ENCODE peak calls at places on chromosomes 11 and 22, in six cellular contexts. R is neural progenitor cell, V is fibroblast of lung, I is right lobe of liver, U is psoas muscle, T is PC-3. P is an unnamed sample. For H3K36me3, the result is how much of the 10 kb centered on the place peaks cover.

GRCh38 chr22:46735747-46736608 is 2.1 kb downstream of the CERK start:
- DNase-seq in R (peak), V (no peak), I (no peak), U (peak), T (no peak), P (no peak)

GRCh38 chr11:120112174-120112796 is 25.6 kb downstream of the TRIM29 start:
- DNase-seq in R (no peak), V (no peak), I (no peak), U (no peak), T (no peak), P (no peak)

GRCh38 chr11:86718999-86719398 is 46.6 kb upstream of the ME3 start:
- DNase-seq in R (no peak), V (no peak), I (no peak), U (no peak), T (no peak), P (no peak)

GRCh38 chr11:12598330-12599256 is 75.6 kb upstream of the TEAD1 start:
- DNase-seq in R (no peak), V (peak), I (no peak), U (no peak), T (no peak), P (no peak)

GRCh38 chr22:41458161-41458728 is 10.2 kb downstream of the PHF5A start:
- DNase-seq in R (no peak), V (no peak), I (no peak), U (no peak), T (no peak), P (no peak)

GRCh38 chr11:57439786-57440185 is 12.9 kb upstream of the SLC43A3 start:
- DNase-seq in R (no peak), V (no peak), I (no peak), U (no peak), T (no peak), P (no peak)

GRCh38 chr22:25409240-25409639 is 155.2 kb upstream of the GRK3 start:
- DNase-seq in R (no peak), V (no peak), I (no peak), U (no peak), T (no peak), P (peak)

GRCh38 chr11:46520971-46521745 is 72.7 kb downstream of the AMBRA1 start:
- DNase-seq in R (no peak), V (peak), I (no peak), U (no peak), T (peak), P (no peak)

GRCh38 chr11:7165911-7166310 is 77.1 kb downstream of the RBMXL2 start:
- DNase-seq in R (peak), V (no peak), I (no peak), U (no peak), T (no peak), P (no peak)

GRCh38 chr22:44672632-44673031 is 29.4 kb upstream of the PRR5 start:
- DNase-seq in R (no peak), V (no peak), I (no peak), U (no peak), T (no peak), P (no peak)

GRCh38 chr22:23398701-23399366 is 181.3 kb downstream of the IGLL1 start:
- DNase-seq in R (no peak), V (no peak), I (no peak), U (no peak), T (no peak), P (no peak)

GRCh38 chr11:9568854-9569587 is 4.4 kb upstream of the WEE1 start:
- DNase-seq in R (peak), V (peak), I (peak), U (peak), T (peak), P (peak)

GRCh38 chr11:11022126-11022730 is 164.4 kb upstream of the ZBED5 start:
- DNase-seq in R (no peak), V (peak), I (no peak), U (no peak), T (peak), P (peak)

GRCh38 chr11:1220941-1221721 is 1.7 kb upstream of the MUC5B start:
- DNase-seq in R (no peak), V (no peak), I (peak), U (peak), T (no peak), P (peak)

GRCh38 chr22:18970180-18970947 is 34.3 kb upstream of the PRODH start:
- DNase-seq in R (peak), V (no peak), I (peak), U (no peak), T (no peak), P (no peak)
- TF ChIP-seq CTCF in R (peak), V (no peak), I (no peak), U (no peak), T (no peak), P (no peak)

DNA sequence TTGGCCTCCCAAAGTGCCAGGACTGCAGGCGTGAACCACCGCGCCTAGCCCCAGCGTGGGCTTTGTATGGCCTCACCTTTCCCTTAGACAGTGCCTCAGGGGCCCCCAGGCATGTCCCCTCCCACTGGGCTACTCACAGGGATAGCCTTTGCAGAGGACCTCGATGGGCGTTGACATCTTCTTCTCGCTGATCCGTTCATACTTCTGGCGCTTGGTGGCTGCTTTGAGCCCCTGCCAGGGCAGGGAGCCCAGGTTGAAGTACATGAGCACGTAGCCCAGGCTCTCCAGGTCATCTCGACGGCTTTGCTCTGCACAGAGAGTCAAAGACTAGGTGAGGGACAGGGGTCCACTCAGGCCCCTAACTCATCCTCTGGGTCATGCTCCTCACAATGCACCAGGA is 17.5 kb downstream of the CSNK1E start:
- DNase-seq in R (no peak), V (no peak), I (no peak), U (no peak), T (no peak), P (no peak)
- H3K36me3 ChIP-seq in R (under half), V (half or more), I (under half), U (half or more), T (half or more), P (half or more)

GRCh38 chr11:15903246-15903645 is 453.1 kb downstream of the SOX6 start:
- DNase-seq in R (no peak), V (no peak), I (peak), U (no peak), T (no peak), P (no peak)

GRCh38 chr11:15897211-15897960 is 459.0 kb downstream of the SOX6 start:
- DNase-seq in R (no peak), V (peak), I (no peak), U (no peak), T (peak), P (no peak)

GRCh38 chr11:15901790-15902189 is 454.6 kb downstream of the SOX6 start:
- DNase-seq in R (no peak), V (no peak), I (no peak), U (no peak), T (no peak), P (no peak)

GRCh38 chr11:15905334-15905733 is 451.0 kb downstream of the SOX6 start:
- DNase-seq in R (no peak), V (no peak), I (peak), U (peak), T (no peak), P (no peak)

GRCh38 chr11:15901046-15901445 is 455.3 kb downstream of the SOX6 start:
- DNase-seq in R (peak), V (no peak), I (no peak), U (no peak), T (no peak), P (peak)
- TF ChIP-seq CTCF in R (peak), V (no peak), I (no peak), U (peak), T (no peak), P (peak)

DNA sequence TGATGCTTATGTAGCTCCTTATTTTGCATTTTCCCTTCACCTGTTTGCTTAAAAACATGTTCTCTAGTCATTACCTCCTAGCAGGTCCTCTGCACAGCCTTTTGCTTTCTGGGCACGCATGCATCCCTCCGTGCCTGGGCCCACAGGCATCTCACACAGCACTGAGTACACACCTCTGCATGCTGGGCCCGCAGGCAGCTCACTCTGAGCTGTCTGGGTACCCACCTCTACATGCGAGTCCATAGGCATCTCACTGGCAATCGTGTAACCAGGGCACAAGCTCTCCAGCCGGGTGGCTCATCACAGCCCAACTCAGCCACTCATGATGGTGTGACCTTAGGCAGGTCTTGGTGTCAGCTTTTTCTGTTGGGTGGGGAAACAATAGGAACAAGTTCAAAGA is 68.7 kb upstream of the GAL start:
- DNase-seq in R (no peak), V (no peak), I (no peak), U (no peak), T (no peak), P (no peak)
- H3K36me3 ChIP-seq in R (under half), V (under half), I (under half), U (half or more), T (under half), P (half or more)

GRCh38 chr22:36510966-36511881 is 4.4 kb upstream of the FOXRED2 start:
- DNase-seq in R (peak), V (peak), I (no peak), U (no peak), T (peak), P (no peak)
- TF ChIP-seq CTCF in R (peak), V (peak), I (peak), U (peak), T (peak), P (peak)